ENCODE peak calls at places on chromosome 19, in four cellular contexts. One of them, this sample, is unnamed.

GRCh38 chr19:15124572-15125231 is 17.5 kb downstream of the SYDE1 start:
- DNase-seq in endodermal cell: no peak
- DNase-seq in C1 segment of cervical spinal cord: peak
- DNase-seq in LHCN-M2: no peak
- DNase-seq in this sample: no peak

GRCh38 chr19:53865918-53866696 is 1.6 kb upstream of the MYADM start:
- DNase-seq in endodermal cell: peak
- DNase-seq in C1 segment of cervical spinal cord: peak
- DNase-seq in LHCN-M2: peak
- DNase-seq in this sample: peak

GRCh38 chr19:35436477-35437141 is 11.4 kb upstream of the FFAR2 start:
- DNase-seq in endodermal cell: no peak
- DNase-seq in C1 segment of cervical spinal cord: no peak
- DNase-seq in LHCN-M2: no peak
- DNase-seq in this sample: no peak

GRCh38 chr19:35178701-35179100 is 24.2 kb downstream of the FXYD5 start:
- DNase-seq in endodermal cell: peak
- DNase-seq in C1 segment of cervical spinal cord: no peak
- DNase-seq in LHCN-M2: no peak
- DNase-seq in this sample: peak

GRCh38 chr19:48859711-48860572 is 8.5 kb downstream of the PLEKHA4 start:
- DNase-seq in C1 segment of cervical spinal cord: no peak
- DNase-seq in endodermal cell: peak
- DNase-seq in LHCN-M2: no peak
- DNase-seq in this sample: peak

GRCh38 chr19:9309974-9310446 is 372 bp upstream of the ZNF699 start:
- DNase-seq in endodermal cell: peak
- DNase-seq in C1 segment of cervical spinal cord: no peak
- DNase-seq in LHCN-M2: peak
- DNase-seq in this sample: peak

GRCh38 chr19:16044746-16045145 is 31.5 kb upstream of the TPM4 start:
- DNase-seq in LHCN-M2: no peak
- DNase-seq in C1 segment of cervical spinal cord: no peak
- DNase-seq in endodermal cell: no peak
- DNase-seq in this sample: no peak

GRCh38 chr19:19040417-19040816 is 7.0 kb downstream of the ARMC6 start:
- DNase-seq in C1 segment of cervical spinal cord: no peak
- DNase-seq in endodermal cell: no peak
- DNase-seq in LHCN-M2: peak
- DNase-seq in this sample: no peak

GRCh38 chr19:2087621-2088100 is 8.5 kb downstream of the MOB3A start:
- DNase-seq in C1 segment of cervical spinal cord: no peak
- DNase-seq in endodermal cell: no peak
- DNase-seq in LHCN-M2: no peak
- DNase-seq in this sample: no peak

GRCh38 chr19:42006569-42006968 is 12.5 kb upstream of the ATP1A3 start:
- DNase-seq in endodermal cell: no peak
- DNase-seq in C1 segment of cervical spinal cord: no peak
- DNase-seq in LHCN-M2: no peak
- DNase-seq in this sample: no peak

GRCh38 chr19:2524840-2525723 is 49.2 kb downstream of the GADD45B start:
- DNase-seq in C1 segment of cervical spinal cord: no peak
- DNase-seq in LHCN-M2: peak
- DNase-seq in endodermal cell: peak
- DNase-seq in this sample: peak

GRCh38 chr19:30146346-30146745 is 204.3 kb downstream of the URI1 start:
- DNase-seq in endodermal cell: no peak
- DNase-seq in C1 segment of cervical spinal cord: no peak
- DNase-seq in LHCN-M2: no peak
- DNase-seq in this sample: no peak

GRCh38 chr19:3370214-3370720 is 3.9 kb downstream of the NFIC start:
- DNase-seq in C1 segment of cervical spinal cord: peak
- DNase-seq in LHCN-M2: no peak
- DNase-seq in endodermal cell: no peak
- DNase-seq in this sample: no peak

GRCh38 chr19:17553256-17553655 is 2.2 kb upstream of the COLGALT1 start:
- DNase-seq in endodermal cell: no peak
- DNase-seq in LHCN-M2: peak
- DNase-seq in C1 segment of cervical spinal cord: peak
- DNase-seq in this sample: no peak

GRCh38 chr19:2138061-2138728 is 13.2 kb downstream of the AP3D1 start:
- DNase-seq in LHCN-M2: no peak
- DNase-seq in C1 segment of cervical spinal cord: no peak
- DNase-seq in endodermal cell: no peak
- DNase-seq in this sample: no peak

GRCh38 chr19:18282788-18283141 is 1.3 kb upstream of the JUND start:
- DNase-seq in C1 segment of cervical spinal cord: peak
- DNase-seq in endodermal cell: no peak
- DNase-seq in LHCN-M2: no peak
- DNase-seq in this sample: no peak

GRCh38 chr19:47694466-47695273 is 18.6 kb upstream of the EHD2 start:
- DNase-seq in C1 segment of cervical spinal cord: no peak
- DNase-seq in endodermal cell: no peak
- DNase-seq in LHCN-M2: no peak
- DNase-seq in this sample: no peak

GRCh38 chr19:46347985-46348384 is 1.1 kb downstream of the PPP5C start:
- DNase-seq in C1 segment of cervical spinal cord: no peak
- DNase-seq in LHCN-M2: no peak
- DNase-seq in endodermal cell: no peak
- DNase-seq in this sample: no peak

GRCh38 chr19:27746691-27747380 is 1466.1 kb downstream of the UQCRFS1 start:
- DNase-seq in C1 segment of cervical spinal cord: no peak
- DNase-seq in LHCN-M2: peak
- DNase-seq in endodermal cell: peak
- DNase-seq in this sample: peak

GRCh38 chr19:33660426-33661160 is 38.8 kb downstream of the CHST8 start:
- DNase-seq in C1 segment of cervical spinal cord: no peak
- DNase-seq in endodermal cell: no peak
- DNase-seq in LHCN-M2: no peak
- DNase-seq in this sample: peak

GRCh38 chr19:49843265-49843664 is 7.7 kb upstream of the PTOV1 start:
- DNase-seq in C1 segment of cervical spinal cord: no peak
- DNase-seq in endodermal cell: no peak
- DNase-seq in LHCN-M2: no peak
- DNase-seq in this sample: no peak

GRCh38 chr19:17075860-17076538 is 422 bp downstream of the MYO9B start:
- DNase-seq in endodermal cell: no peak
- DNase-seq in C1 segment of cervical spinal cord: peak
- DNase-seq in LHCN-M2: peak
- DNase-seq in this sample: peak

GRCh38 chr19:15199652-15200574 is 882 bp downstream of the NOTCH3 start:
- DNase-seq in LHCN-M2: no peak
- DNase-seq in C1 segment of cervical spinal cord: no peak
- DNase-seq in endodermal cell: peak
- DNase-seq in this sample: peak

GRCh38 chr19:3656747-3657394 is 30.3 kb upstream of the CACTIN start:
- DNase-seq in endodermal cell: no peak
- DNase-seq in C1 segment of cervical spinal cord: no peak
- DNase-seq in LHCN-M2: no peak
- DNase-seq in this sample: no peak

GRCh38 chr19:1211494-1212234 is 6.1 kb downstream of the STK11 start:
- DNase-seq in endodermal cell: peak
- DNase-seq in C1 segment of cervical spinal cord: no peak
- DNase-seq in LHCN-M2: no peak
- DNase-seq in this sample: peak

GRCh38 chr19:55677572-55678028 is 2.6 kb downstream of the EPN1 start:
- DNase-seq in LHCN-M2: no peak
- DNase-seq in C1 segment of cervical spinal cord: no peak
- DNase-seq in endodermal cell: no peak
- DNase-seq in this sample: no peak

GRCh38 chr19:899363-900301 is 6.3 kb downstream of the RNU6-9 start:
- DNase-seq in LHCN-M2: no peak
- DNase-seq in C1 segment of cervical spinal cord: no peak
- DNase-seq in endodermal cell: no peak
- DNase-seq in this sample: no peak

GRCh38 chr19:11242864-11243797 is 3.7 kb downstream of the ANGPTL8 start:
- DNase-seq in LHCN-M2: peak
- DNase-seq in C1 segment of cervical spinal cord: peak
- DNase-seq in endodermal cell: peak
- DNase-seq in this sample: peak

GRCh38 chr19:54502518-54503048 is at the start of gene LAIR2:
- DNase-seq in endodermal cell: no peak
- DNase-seq in C1 segment of cervical spinal cord: no peak
- DNase-seq in LHCN-M2: no peak
- DNase-seq in this sample: no peak

GRCh38 chr19:52673014-52673413 is 34.9 kb upstream of the ZNF83 start:
- DNase-seq in LHCN-M2: no peak
- DNase-seq in endodermal cell: no peak
- DNase-seq in C1 segment of cervical spinal cord: no peak
- DNase-seq in this sample: no peak

GRCh38 chr19:49570138-49570856 is 10.1 kb downstream of the NOSIP start:
- DNase-seq in LHCN-M2: peak
- DNase-seq in C1 segment of cervical spinal cord: no peak
- DNase-seq in endodermal cell: peak
- DNase-seq in this sample: peak

GRCh38 chr19:3710265-3710812 is 2.2 kb downstream of the TJP3 start:
- DNase-seq in C1 segment of cervical spinal cord: peak
- DNase-seq in endodermal cell: peak
- DNase-seq in LHCN-M2: peak
- DNase-seq in this sample: no peak

GRCh38 chr19:3387645-3388589 is 21.5 kb downstream of the NFIC start:
- DNase-seq in endodermal cell: no peak
- DNase-seq in C1 segment of cervical spinal cord: peak
- DNase-seq in LHCN-M2: peak
- DNase-seq in this sample: peak

GRCh38 chr19:47186337-47187022 is 44.5 kb downstream of the BBC3 start:
- DNase-seq in LHCN-M2: no peak
- DNase-seq in endodermal cell: no peak
- DNase-seq in C1 segment of cervical spinal cord: no peak
- DNase-seq in this sample: no peak

GRCh38 chr19:33622809-33623511 is 1.2 kb downstream of the CHST8 start:
- DNase-seq in LHCN-M2: no peak
- DNase-seq in C1 segment of cervical spinal cord: no peak
- DNase-seq in endodermal cell: peak
- DNase-seq in this sample: peak

GRCh38 chr19:48631254-48631653 is 5.9 kb downstream of the DBP start:
- DNase-seq in LHCN-M2: peak
- DNase-seq in endodermal cell: peak
- DNase-seq in C1 segment of cervical spinal cord: no peak
- DNase-seq in this sample: no peak

GRCh38 chr19:10256970-10257615 is 5.1 kb downstream of the MRPL4 start:
- DNase-seq in C1 segment of cervical spinal cord: no peak
- DNase-seq in LHCN-M2: no peak
- DNase-seq in endodermal cell: no peak
- DNase-seq in this sample: no peak